ENCODE peak calls at places on chromosomes 16 and 17, in eight cellular contexts. One of them, this sample, is unnamed.

GRCh38 chr17:43579570-43580140 is 33.5 kb upstream of the ETV4 start:
- DNase-seq in stomach: no peak
- DNase-seq in CD8-positive, alpha-beta memory T cell: no peak
- DNase-seq in heart right ventricle: no peak
- DNase-seq in CD4-positive, alpha-beta memory T cell: no peak
- DNase-seq in PC-3: peak; percentile 87
- DNase-seq in mesenchymal stem cell: peak; percentile 75
- DNase-seq in fibroblast of lung: peak; percentile 48
- DNase-seq in this sample: no peak

GRCh38 chr16:22018559-22018958 is 10.6 kb downstream of the MOSMO start:
- DNase-seq in stomach: no peak
- DNase-seq in CD8-positive, alpha-beta memory T cell: no peak
- DNase-seq in fibroblast of lung: peak; percentile 44
- DNase-seq in PC-3: no peak
- DNase-seq in CD4-positive, alpha-beta memory T cell: no peak
- DNase-seq in mesenchymal stem cell: no peak
- DNase-seq in heart right ventricle: no peak
- DNase-seq in this sample: no peak

GRCh38 chr17:48181653-48182052 is 74.1 kb downstream of the SNX11 start:
- DNase-seq in CD8-positive, alpha-beta memory T cell: no peak
- DNase-seq in fibroblast of lung: peak; percentile 25
- DNase-seq in mesenchymal stem cell: peak; percentile 50
- DNase-seq in CD4-positive, alpha-beta memory T cell: no peak
- DNase-seq in heart right ventricle: no peak
- DNase-seq in stomach: no peak
- DNase-seq in PC-3: peak; percentile 69
- DNase-seq in this sample: no peak

GRCh38 chr17:37081287-37081686 is 132.5 kb downstream of the AATF start:
- DNase-seq in stomach: no peak
- DNase-seq in CD4-positive, alpha-beta memory T cell: no peak
- DNase-seq in PC-3: no peak
- DNase-seq in mesenchymal stem cell: no peak
- DNase-seq in heart right ventricle: no peak
- DNase-seq in CD8-positive, alpha-beta memory T cell: no peak
- DNase-seq in fibroblast of lung: no peak
- DNase-seq in this sample: no peak

GRCh38 chr17:77235370-77236080 is 94.8 kb downstream of the SEC14L1 start:
- DNase-seq in PC-3: no peak
- DNase-seq in stomach: no peak
- DNase-seq in CD8-positive, alpha-beta memory T cell: no peak
- DNase-seq in mesenchymal stem cell: peak; percentile 98
- DNase-seq in CD4-positive, alpha-beta memory T cell: no peak
- DNase-seq in heart right ventricle: no peak
- DNase-seq in fibroblast of lung: peak; percentile 94
- DNase-seq in this sample: no peak

GRCh38 chr16:55508271-55508921 is 476 bp upstream of the LPCAT2 start:
- DNase-seq in PC-3: no peak
- DNase-seq in stomach: no peak
- DNase-seq in mesenchymal stem cell: no peak
- DNase-seq in CD4-positive, alpha-beta memory T cell: no peak
- DNase-seq in heart right ventricle: no peak
- DNase-seq in CD8-positive, alpha-beta memory T cell: no peak
- DNase-seq in fibroblast of lung: no peak
- DNase-seq in this sample: no peak

GRCh38 chr17:55735784-55736405 is 13.2 kb upstream of the TMEM100 start:
- DNase-seq in fibroblast of lung: peak; percentile 74
- DNase-seq in CD4-positive, alpha-beta memory T cell: peak; percentile 17
- DNase-seq in stomach: no peak
- DNase-seq in PC-3: peak; percentile 66
- DNase-seq in CD8-positive, alpha-beta memory T cell: no peak
- DNase-seq in mesenchymal stem cell: peak; percentile 76
- DNase-seq in heart right ventricle: peak; percentile 54
- DNase-seq in this sample: no peak

GRCh38 chr16:50709061-50709695 is 15.8 kb downstream of the NOD2 start:
- DNase-seq in mesenchymal stem cell: no peak
- DNase-seq in fibroblast of lung: no peak
- DNase-seq in PC-3: no peak
- DNase-seq in stomach: no peak
- DNase-seq in CD4-positive, alpha-beta memory T cell: no peak
- DNase-seq in CD8-positive, alpha-beta memory T cell: no peak
- DNase-seq in heart right ventricle: peak; percentile 20
- DNase-seq in this sample: no peak

GRCh38 chr17:29789186-29790170 is 140.6 kb downstream of the SSH2 start:
- DNase-seq in CD8-positive, alpha-beta memory T cell: no peak
- DNase-seq in heart right ventricle: no peak
- DNase-seq in mesenchymal stem cell: no peak
- DNase-seq in stomach: no peak
- DNase-seq in fibroblast of lung: peak; percentile 20
- DNase-seq in PC-3: peak; percentile 2
- DNase-seq in CD4-positive, alpha-beta memory T cell: no peak
- DNase-seq in this sample: no peak

GRCh38 chr16:11094838-11095565 is 150.6 kb downstream of the CLEC16A start:
- DNase-seq in CD8-positive, alpha-beta memory T cell: no peak
- DNase-seq in stomach: no peak
- DNase-seq in fibroblast of lung: no peak
- DNase-seq in mesenchymal stem cell: peak; percentile 32
- DNase-seq in CD4-positive, alpha-beta memory T cell: no peak
- DNase-seq in PC-3: no peak
- DNase-seq in heart right ventricle: no peak
- DNase-seq in this sample: no peak

DNA sequence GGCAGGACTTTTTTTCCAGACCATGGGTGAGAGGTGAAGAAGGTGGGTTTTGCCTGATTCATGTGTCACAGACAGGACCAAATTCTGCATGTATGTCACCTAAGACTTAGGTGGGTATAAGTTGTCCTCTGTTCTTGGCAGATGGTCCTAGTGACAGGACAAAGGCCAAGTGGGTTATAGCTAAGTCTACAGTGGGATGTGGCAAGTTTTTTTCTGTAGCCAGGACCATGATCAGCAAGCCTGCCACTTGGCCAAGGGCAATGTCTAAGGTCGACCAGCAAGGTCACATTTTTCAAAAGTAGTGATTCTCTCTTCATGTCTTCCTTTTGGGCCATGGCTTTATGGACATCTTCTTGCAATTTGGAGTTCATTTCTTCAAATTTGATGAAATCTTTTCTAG is 20.2 kb downstream of the ZNF267 start:
- DNase-seq in fibroblast of lung: no peak
- DNase-seq in CD8-positive, alpha-beta memory T cell: no peak
- DNase-seq in mesenchymal stem cell: no peak
- DNase-seq in CD4-positive, alpha-beta memory T cell: no peak
- DNase-seq in heart right ventricle: no peak
- DNase-seq in stomach: no peak
- DNase-seq in PC-3: no peak
- DNase-seq in this sample: no peak
- H3K9me3 ChIP-seq in fibroblast of lung: no peaks in the 10 kb centered on the region
- H3K9me3 ChIP-seq in CD8-positive, alpha-beta memory T cell: no peaks in the 10 kb centered on the region
- H3K9me3 ChIP-seq in mesenchymal stem cell: peaks cover 100% of the 10 kb centered on the region
- H3K9me3 ChIP-seq in CD4-positive, alpha-beta memory T cell: peaks cover 9% of the 10 kb centered on the region
- H3K9me3 ChIP-seq in heart right ventricle: peaks cover 16% of the 10 kb centered on the region
- H3K9me3 ChIP-seq in stomach: no peaks in the 10 kb centered on the region
- H3K9me3 ChIP-seq in PC-3: peaks cover 30% of the 10 kb centered on the region
- H3K9me3 ChIP-seq in this sample: peaks cover 29% of the 10 kb centered on the region

DNA sequence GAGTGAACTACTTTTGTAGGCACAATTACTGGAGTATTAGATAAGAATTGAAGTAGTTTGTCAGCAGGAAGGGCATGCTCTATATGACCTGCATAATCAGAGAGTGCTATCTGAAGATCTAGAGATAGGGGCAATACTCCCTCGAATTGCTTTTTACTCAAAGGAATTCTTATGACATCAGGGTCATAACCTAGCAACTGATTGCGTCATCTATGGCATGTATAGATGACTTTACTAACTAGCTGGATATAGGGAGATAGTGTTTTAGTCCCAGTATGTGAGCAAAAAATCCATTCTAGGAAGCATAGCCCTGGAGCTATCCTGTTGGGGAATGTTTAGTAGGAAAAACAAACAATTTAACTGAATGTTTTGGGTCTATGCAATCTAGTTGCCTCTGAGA is 109.5 kb upstream of the ZNF267 start:
- DNase-seq in heart right ventricle: no peak
- DNase-seq in CD4-positive, alpha-beta memory T cell: no peak
- DNase-seq in fibroblast of lung: no peak
- DNase-seq in stomach: no peak
- DNase-seq in PC-3: no peak
- DNase-seq in mesenchymal stem cell: no peak
- DNase-seq in CD8-positive, alpha-beta memory T cell: no peak
- DNase-seq in this sample: no peak
- H3K9me3 ChIP-seq in heart right ventricle: peaks cover 83% of the 10 kb centered on the region
- H3K9me3 ChIP-seq in CD4-positive, alpha-beta memory T cell: peaks cover 61% of the 10 kb centered on the region
- H3K9me3 ChIP-seq in fibroblast of lung: no peaks in the 10 kb centered on the region
- H3K9me3 ChIP-seq in stomach: peaks cover 61% of the 10 kb centered on the region
- H3K9me3 ChIP-seq in PC-3: peaks cover 7% of the 10 kb centered on the region
- H3K9me3 ChIP-seq in mesenchymal stem cell: peaks cover 85% of the 10 kb centered on the region
- H3K9me3 ChIP-seq in CD8-positive, alpha-beta memory T cell: peaks cover 49% of the 10 kb centered on the region
- H3K9me3 ChIP-seq in this sample: peaks cover 31% of the 10 kb centered on the region

GRCh38 chr16:9929313-9929712 is 252.9 kb downstream of the GRIN2A start:
- DNase-seq in fibroblast of lung: no peak
- DNase-seq in CD8-positive, alpha-beta memory T cell: no peak
- DNase-seq in mesenchymal stem cell: no peak
- DNase-seq in PC-3: no peak
- DNase-seq in heart right ventricle: no peak
- DNase-seq in CD4-positive, alpha-beta memory T cell: no peak
- DNase-seq in stomach: no peak
- DNase-seq in this sample: no peak
- H3K9me3 ChIP-seq in fibroblast of lung: no peaks in the 10 kb centered on the region
- H3K9me3 ChIP-seq in CD8-positive, alpha-beta memory T cell: no peaks in the 10 kb centered on the region
- H3K9me3 ChIP-seq in mesenchymal stem cell: no peaks in the 10 kb centered on the region
- H3K9me3 ChIP-seq in PC-3: no peaks in the 10 kb centered on the region
- H3K9me3 ChIP-seq in heart right ventricle: no peaks in the 10 kb centered on the region
- H3K9me3 ChIP-seq in CD4-positive, alpha-beta memory T cell: no peaks in the 10 kb centered on the region
- H3K9me3 ChIP-seq in stomach: no peaks in the 10 kb centered on the region
- H3K9me3 ChIP-seq in this sample: no peaks in the 10 kb centered on the region

DNA sequence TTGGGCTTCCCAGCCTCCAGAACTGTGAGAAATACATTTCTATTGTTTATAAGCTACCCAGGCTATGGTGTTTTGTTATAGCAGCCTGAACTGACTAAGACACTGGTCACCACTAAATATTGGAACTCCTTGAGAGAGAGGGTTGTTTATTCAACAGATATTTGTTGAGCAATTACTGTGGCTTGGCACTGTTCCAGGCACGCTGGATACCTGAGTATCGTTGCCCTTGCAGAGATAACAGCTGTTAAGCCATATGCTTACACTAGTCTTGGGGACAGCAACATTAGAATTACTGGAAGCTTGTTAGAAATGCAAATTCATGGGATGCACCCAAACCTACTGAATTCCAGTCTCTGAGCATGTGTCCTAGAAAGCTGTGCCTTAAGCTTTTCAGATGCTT is 230.7 kb downstream of the HS3ST4 start:
- DNase-seq in fibroblast of lung: no peak
- DNase-seq in PC-3: no peak
- DNase-seq in CD4-positive, alpha-beta memory T cell: no peak
- DNase-seq in CD8-positive, alpha-beta memory T cell: no peak
- DNase-seq in heart right ventricle: no peak
- DNase-seq in mesenchymal stem cell: no peak
- DNase-seq in stomach: no peak
- DNase-seq in this sample: no peak
- H3K9me3 ChIP-seq in fibroblast of lung: no peaks in the 10 kb centered on the region
- H3K9me3 ChIP-seq in PC-3: no peaks in the 10 kb centered on the region
- H3K9me3 ChIP-seq in CD4-positive, alpha-beta memory T cell: no peaks in the 10 kb centered on the region
- H3K9me3 ChIP-seq in CD8-positive, alpha-beta memory T cell: no peaks in the 10 kb centered on the region
- H3K9me3 ChIP-seq in heart right ventricle: no peaks in the 10 kb centered on the region
- H3K9me3 ChIP-seq in mesenchymal stem cell: no peaks in the 10 kb centered on the region
- H3K9me3 ChIP-seq in stomach: no peaks in the 10 kb centered on the region
- H3K9me3 ChIP-seq in this sample: no peaks in the 10 kb centered on the region

GRCh38 chr16:35152067-35152627 is 1692.7 kb downstream of the TP53TG3F start:
- DNase-seq in heart right ventricle: no peak
- DNase-seq in mesenchymal stem cell: no peak
- DNase-seq in CD4-positive, alpha-beta memory T cell: no peak
- DNase-seq in stomach: no peak
- DNase-seq in CD8-positive, alpha-beta memory T cell: no peak
- DNase-seq in PC-3: no peak
- DNase-seq in fibroblast of lung: no peak
- DNase-seq in this sample: no peak
- H3K9me3 ChIP-seq in heart right ventricle: peaks cover 2% of the 10 kb centered on the region
- H3K9me3 ChIP-seq in mesenchymal stem cell: peaks cover 7% of the 10 kb centered on the region
- H3K9me3 ChIP-seq in CD4-positive, alpha-beta memory T cell: peaks cover 14% of the 10 kb centered on the region
- H3K9me3 ChIP-seq in stomach: peaks cover 5% of the 10 kb centered on the region
- H3K9me3 ChIP-seq in CD8-positive, alpha-beta memory T cell: peaks cover 5% of the 10 kb centered on the region
- H3K9me3 ChIP-seq in PC-3: no peaks in the 10 kb centered on the region
- H3K9me3 ChIP-seq in fibroblast of lung: no peaks in the 10 kb centered on the region
- H3K9me3 ChIP-seq in this sample: no peaks in the 10 kb centered on the region

DNA sequence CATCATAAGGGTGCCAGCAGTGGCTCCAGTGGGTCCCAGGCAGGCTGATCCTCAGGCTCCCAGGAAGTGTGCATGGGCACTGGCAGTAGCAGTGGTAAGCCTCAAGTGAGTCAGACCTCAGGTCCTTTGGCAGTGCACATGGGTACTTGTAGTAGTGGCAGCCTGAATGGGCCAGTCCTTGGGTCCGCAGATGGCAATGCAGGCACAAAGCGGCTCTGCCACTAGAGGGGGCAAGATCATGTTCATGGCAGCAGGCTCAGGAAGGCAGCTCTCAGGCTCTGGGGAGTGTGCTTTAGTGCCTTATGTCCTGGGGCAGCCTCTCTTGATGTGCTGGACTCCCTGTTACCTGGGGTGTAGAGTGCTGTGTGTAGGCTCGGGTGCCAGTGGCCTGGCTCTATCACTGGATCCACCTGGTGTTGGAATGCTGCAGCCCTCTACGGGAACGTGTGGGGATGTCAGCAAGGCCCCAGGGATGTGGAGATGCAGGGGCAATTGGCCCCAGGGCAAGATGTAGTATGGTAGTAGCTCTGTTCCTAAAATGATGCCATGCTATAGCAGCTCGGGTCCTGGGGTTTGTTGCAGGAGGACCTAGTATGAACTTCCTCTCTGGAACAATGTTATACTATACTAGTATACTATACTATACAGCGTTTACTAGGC is 11.0 kb downstream of the ACSM3 start:
- DNase-seq in fibroblast of lung: peak; percentile 49
- DNase-seq in PC-3: peak; percentile 83
- DNase-seq in stomach: peak; percentile 85
- DNase-seq in CD4-positive, alpha-beta memory T cell: peak; percentile 34
- DNase-seq in heart right ventricle: peak; percentile 32
- DNase-seq in mesenchymal stem cell: peak; percentile 65
- DNase-seq in CD8-positive, alpha-beta memory T cell: peak; percentile 33
- DNase-seq in this sample: peak; percentile 13
- H3K9me3 ChIP-seq in fibroblast of lung: no peaks in the 10 kb centered on the region
- H3K9me3 ChIP-seq in PC-3: no peaks in the 10 kb centered on the region
- H3K9me3 ChIP-seq in stomach: no peaks in the 10 kb centered on the region
- H3K9me3 ChIP-seq in CD4-positive, alpha-beta memory T cell: no peaks in the 10 kb centered on the region
- H3K9me3 ChIP-seq in heart right ventricle: no peaks in the 10 kb centered on the region
- H3K9me3 ChIP-seq in mesenchymal stem cell: no peaks in the 10 kb centered on the region
- H3K9me3 ChIP-seq in CD8-positive, alpha-beta memory T cell: no peaks in the 10 kb centered on the region
- H3K9me3 ChIP-seq in this sample: no peaks in the 10 kb centered on the region